ENCODE peak calls at places on chromosomes 11 and 22, in four cellular contexts. One of them, this sample, is unnamed.

GRCh38 chr11:14249121-14249963 is 109.6 kb downstream of the RRAS2 start:
- DNase-seq in SJSA1: peak
- DNase-seq in choroid plexus epithelial cell: peak
- DNase-seq in Right ventricle myocardium inferior: peak
- DNase-seq in this sample: peak

GRCh38 chr11:45087301-45087700 is 59.1 kb upstream of the PRDM11 start:
- DNase-seq in SJSA1: peak
- DNase-seq in choroid plexus epithelial cell: no peak
- DNase-seq in Right ventricle myocardium inferior: peak
- DNase-seq in this sample: peak

GRCh38 chr11:533586-534196 is 1.7 kb downstream of the HRAS start:
- DNase-seq in SJSA1: no peak
- DNase-seq in choroid plexus epithelial cell: no peak
- DNase-seq in Right ventricle myocardium inferior: peak
- DNase-seq in this sample: no peak

GRCh38 chr11:114317738-114318137 is 21.5 kb downstream of the NNMT start:
- DNase-seq in SJSA1: no peak
- DNase-seq in choroid plexus epithelial cell: peak
- DNase-seq in Right ventricle myocardium inferior: no peak
- DNase-seq in this sample: peak

GRCh38 chr22:36008131-36008530 is 20.5 kb downstream of the RBFOX2 start:
- DNase-seq in SJSA1: no peak
- DNase-seq in choroid plexus epithelial cell: no peak
- DNase-seq in Right ventricle myocardium inferior: no peak
- DNase-seq in this sample: no peak

GRCh38 chr11:45881708-45882368 is 3.6 kb upstream of the MAPK8IP1 start:
- DNase-seq in SJSA1: no peak
- DNase-seq in choroid plexus epithelial cell: peak
- DNase-seq in Right ventricle myocardium inferior: no peak
- DNase-seq in this sample: peak

GRCh38 chr11:74730601-74731260 is 495 bp downstream of the CHRDL2 start:
- DNase-seq in SJSA1: no peak
- DNase-seq in choroid plexus epithelial cell: no peak
- DNase-seq in Right ventricle myocardium inferior: no peak
- DNase-seq in this sample: no peak

GRCh38 chr22:18110194-18110943 is at the start of gene TUBA8:
- DNase-seq in SJSA1: no peak
- DNase-seq in choroid plexus epithelial cell: peak
- DNase-seq in Right ventricle myocardium inferior: peak
- DNase-seq in this sample: peak

GRCh38 chr11:112584674-112585073 is 324.0 kb upstream of the PLET1 start:
- DNase-seq in SJSA1: no peak
- DNase-seq in choroid plexus epithelial cell: peak
- DNase-seq in Right ventricle myocardium inferior: no peak
- DNase-seq in this sample: no peak

GRCh38 chr11:35235498-35235897 is 96.5 kb downstream of the CD44 start:
- DNase-seq in SJSA1: no peak
- DNase-seq in choroid plexus epithelial cell: no peak
- DNase-seq in Right ventricle myocardium inferior: no peak
- DNase-seq in this sample: no peak

GRCh38 chr11:28476053-28476452 is 367.9 kb downstream of the METTL15 start:
- DNase-seq in SJSA1: no peak
- DNase-seq in choroid plexus epithelial cell: peak
- DNase-seq in Right ventricle myocardium inferior: no peak
- DNase-seq in this sample: no peak

GRCh38 chr22:44166877-44167276 is 13.8 kb upstream of the PARVG start:
- DNase-seq in SJSA1: no peak
- DNase-seq in choroid plexus epithelial cell: no peak
- DNase-seq in Right ventricle myocardium inferior: peak
- DNase-seq in this sample: no peak

GRCh38 chr11:125162743-125163142 is 1.8 kb upstream of the PKNOX2 start:
- DNase-seq in SJSA1: no peak
- DNase-seq in choroid plexus epithelial cell: no peak
- DNase-seq in Right ventricle myocardium inferior: no peak
- DNase-seq in this sample: no peak

GRCh38 chr11:15800121-15800800 is 556.1 kb downstream of the SOX6 start:
- DNase-seq in SJSA1: peak
- DNase-seq in choroid plexus epithelial cell: peak
- DNase-seq in Right ventricle myocardium inferior: peak
- DNase-seq in this sample: peak

GRCh38 chr22:45164217-45165123 is 745 bp downstream of the NUP50 start:
- DNase-seq in SJSA1: no peak
- DNase-seq in choroid plexus epithelial cell: peak
- DNase-seq in Right ventricle myocardium inferior: no peak
- DNase-seq in this sample: peak

GRCh38 chr22:47724751-47725150 is 962.3 kb downstream of the TBC1D22A start:
- DNase-seq in SJSA1: no peak
- DNase-seq in choroid plexus epithelial cell: no peak
- DNase-seq in Right ventricle myocardium inferior: no peak
- DNase-seq in this sample: no peak

This sample was measured in fibroblast of pulmonary artery.